ENCODE peak calls at places on chromosomes 1 and 21, in eight cellular contexts. G is IMR-90, Q is fibroblast of mammary gland, B is tibial nerve, N is HCT116, O is cardiac fibroblast, C is brain microvascular endothelial cell, T is epithelial cell of esophagus. E is an unnamed sample.

GRCh38 chr1:45258059-45258650 is 51.8 kb upstream of the ZSWIM5 start:
- DNase-seq in C (no peak), Q (no peak), T (no peak), G (no peak), B (no peak), N (no peak), O (no peak), E (no peak)

GRCh38 chr1:162009501-162010174 is 14.0 kb downstream of the OLFML2B start:
- DNase-seq in Q (no peak), O (no peak), C (no peak), B (no peak), T (no peak), N (no peak), G (no peak), E (no peak)

GRCh38 chr1:204409111-204409510 is 2.5 kb downstream of the PPP1R15B start:
- DNase-seq in T (no peak), C (no peak), B (no peak), O (peak; percentile 19), N (no peak), Q (no peak), G (no peak), E (no peak)

GRCh38 chr1:156004843-156005593 is 15.7 kb downstream of the SSR2 start:
- DNase-seq in T (no peak), B (no peak), N (no peak), G (no peak), Q (no peak), C (no peak), O (no peak), E (no peak)

GRCh38 chr1:150477320-150477719 is 9.9 kb upstream of the TARS2 start:
- DNase-seq in G (no peak), N (no peak), C (no peak), T (peak; percentile 64), O (peak; percentile 10), B (no peak), Q (no peak), E (no peak)

GRCh38 chr1:1358433-1359201 is at the start of gene MXRA8:
- DNase-seq in T (no peak), G (peak; percentile 82), B (peak; percentile 79), O (peak; percentile 65), C (peak; percentile 44), Q (peak; percentile 93), N (no peak), E (peak; percentile 94)

GRCh38 chr1:205504311-205505075 is at the start of gene CDK18:
- DNase-seq in G (no peak), B (peak; percentile 49), T (peak; percentile 73), Q (no peak), C (no peak), O (no peak), N (peak; percentile 73), E (peak; percentile 29)

GRCh38 chr1:167755568-167756145 is 33.9 kb downstream of the MPZL1 start:
- DNase-seq in C (no peak), T (no peak), B (no peak), G (no peak), N (no peak), Q (no peak), O (no peak), E (no peak)

GRCh38 chr1:163440090-163440489 is 118.3 kb downstream of the NUF2 start:
- DNase-seq in Q (peak; percentile 6), B (no peak), O (no peak), C (no peak), N (no peak), G (no peak), T (no peak), E (no peak)

GRCh38 chr1:162250004-162250730 is 126.5 kb downstream of the SPATA46 start:
- DNase-seq in Q (no peak), N (no peak), C (no peak), G (no peak), T (no peak), B (no peak), O (no peak), E (no peak)

GRCh38 chr1:180923024-180923841 is 10.5 kb downstream of the KIAA1614 start:
- DNase-seq in B (no peak), O (peak; percentile 43), N (no peak), T (peak; percentile 50), C (no peak), G (peak; percentile 12), Q (peak; percentile 29), E (peak; percentile 16)

GRCh38 chr21:31580866-31581276 is 78.6 kb upstream of the SOD1 start:
- DNase-seq in Q (peak; percentile 71), G (peak; percentile 61), N (peak; percentile 57), B (peak; percentile 69), C (peak; percentile 70), T (peak; percentile 65), O (peak; percentile 78), E (peak; percentile 50)

GRCh38 chr1:207695943-207696342 is 51.0 kb downstream of the CR1L start:
- DNase-seq in N (no peak), Q (no peak), O (no peak), T (no peak), B (no peak), C (no peak), G (no peak), E (no peak)

GRCh38 chr1:25431495-25432363 is 1.0 kb downstream of the MACO1 start:
- DNase-seq in G (no peak), C (no peak), T (no peak), B (no peak), O (peak; percentile 17), N (no peak), Q (no peak), E (peak; percentile 42)

GRCh38 chr1:17004466-17005364 is 7.0 kb downstream of the ATP13A2 start:
- DNase-seq in Q (no peak), G (no peak), T (no peak), C (no peak), O (no peak), B (no peak), N (no peak), E (no peak)
- TF ChIP-seq CTCF in Q (peak; percentile 11), G (peak; percentile 8), T (no peak), C (peak; percentile 57), O (peak; percentile 11), B (no peak), N (no peak), E (peak; percentile 2)

GRCh38 chr1:36161656-36162531 is 5.9 kb downstream of the MAP7D1 start:
- DNase-seq in G (no peak), Q (peak; percentile 46), N (no peak), T (peak; percentile 98), B (no peak), O (peak; percentile 81), C (peak; percentile 12), E (no peak)

GRCh38 chr1:36160949-36161485 is 5.1 kb downstream of the MAP7D1 start:
- DNase-seq in B (peak; percentile 40), N (no peak), Q (peak; percentile 68), O (peak; percentile 75), G (peak; percentile 71), T (peak; percentile 64), C (peak; percentile 39), E (peak; percentile 64)

GRCh38 chr1:36164399-36164798 is 8.4 kb downstream of the MAP7D1 start:
- DNase-seq in O (no peak), Q (no peak), C (no peak), B (no peak), N (no peak), G (no peak), T (no peak), E (no peak)

GRCh38 chr1:36163426-36163825 is 7.5 kb downstream of the MAP7D1 start:
- DNase-seq in O (no peak), C (no peak), B (no peak), T (no peak), G (no peak), N (no peak), Q (no peak), E (no peak)

DNA sequence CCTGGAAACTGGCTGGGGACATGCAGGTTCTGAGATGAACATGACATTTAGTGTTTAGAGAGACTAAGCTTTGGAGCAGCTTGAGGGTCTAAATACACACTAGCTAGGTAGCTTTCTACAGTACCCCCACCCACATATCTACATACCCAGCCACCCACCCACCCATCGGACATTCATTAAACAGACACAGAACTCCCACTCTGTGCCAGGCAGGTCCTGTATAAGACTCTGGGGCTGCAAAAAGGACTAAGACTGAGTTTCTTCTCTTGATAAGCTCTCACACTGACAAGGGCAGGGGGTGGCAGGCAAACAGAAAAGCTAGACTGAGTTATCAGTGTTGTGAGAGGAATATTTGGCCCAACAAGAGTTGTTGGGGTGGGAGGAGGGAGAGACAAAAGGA is 6.7 kb downstream of the MAP7D1 start:
- DNase-seq in G (no peak), B (no peak), C (no peak), Q (no peak), T (no peak), O (no peak), N (no peak), E (no peak)
- H3K4me3 ChIP-seq in G (no peak overlapping the region), B (no peak overlapping the region), C (no peak overlapping the region), Q (no peak overlapping the region), T (no peak overlapping the region), O (no peak overlapping the region), N (no peak overlapping the region), E (no peak overlapping the region)

DNA sequence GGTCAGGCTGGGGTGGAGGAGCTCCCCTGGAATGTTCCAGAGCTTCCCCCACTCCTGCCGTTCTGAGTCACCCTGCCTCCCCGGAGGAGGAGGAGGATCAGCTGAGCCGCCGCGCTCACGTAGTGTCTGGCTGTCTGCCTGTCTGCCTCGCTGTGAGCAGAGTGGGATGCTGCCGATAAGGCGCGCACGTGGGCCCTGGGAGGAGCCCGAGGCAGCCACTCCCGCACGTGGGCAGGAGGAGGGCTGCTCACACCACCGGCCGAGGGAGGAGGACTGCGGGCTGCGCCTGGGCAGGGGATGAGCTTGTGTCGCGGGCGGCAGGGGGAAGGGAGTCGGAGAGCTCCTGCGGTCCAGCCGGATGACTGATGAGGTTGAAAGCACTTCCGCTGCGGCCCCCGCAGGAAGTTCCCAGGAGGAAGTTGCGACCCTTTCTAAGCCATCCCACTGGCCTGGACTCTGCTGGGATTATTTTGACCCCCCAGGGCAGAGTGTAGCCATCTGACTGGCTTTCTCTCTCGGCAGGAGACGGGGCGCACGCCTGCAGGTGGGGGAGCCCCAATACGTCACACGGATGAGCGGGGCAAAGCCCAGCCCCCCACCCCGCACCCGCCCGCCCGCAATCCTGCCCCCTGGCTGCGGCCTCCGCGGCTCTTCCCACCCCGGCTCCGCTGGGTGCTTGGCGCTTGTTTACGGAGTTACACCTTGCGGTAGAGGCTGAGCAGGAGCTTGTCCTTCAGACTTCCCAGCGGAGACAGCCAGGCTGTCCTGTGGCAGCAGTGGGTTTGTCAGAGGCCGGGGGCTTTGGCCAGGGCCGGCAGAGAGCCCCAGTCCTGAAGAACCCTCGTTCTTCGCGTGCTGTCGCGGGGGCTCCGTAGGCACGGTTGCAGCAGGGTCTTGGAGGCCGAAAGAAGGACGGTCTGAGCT is 9.8 kb downstream of the PDXK start:
- DNase-seq in G (peak; percentile 98), B (peak; percentile 94), N (peak; percentile 42), Q (peak; percentile 98), O (peak; percentile 98), T (peak; percentile 95), C (peak; percentile 99), E (peak; percentile 99)
- TF ChIP-seq CTCF in G (peak; percentile 22), B (peak; percentile 37), N (no peak), Q (no peak), O (no peak), T (peak; percentile 9), C (peak; percentile 51), E (peak; percentile 14)

DNA sequence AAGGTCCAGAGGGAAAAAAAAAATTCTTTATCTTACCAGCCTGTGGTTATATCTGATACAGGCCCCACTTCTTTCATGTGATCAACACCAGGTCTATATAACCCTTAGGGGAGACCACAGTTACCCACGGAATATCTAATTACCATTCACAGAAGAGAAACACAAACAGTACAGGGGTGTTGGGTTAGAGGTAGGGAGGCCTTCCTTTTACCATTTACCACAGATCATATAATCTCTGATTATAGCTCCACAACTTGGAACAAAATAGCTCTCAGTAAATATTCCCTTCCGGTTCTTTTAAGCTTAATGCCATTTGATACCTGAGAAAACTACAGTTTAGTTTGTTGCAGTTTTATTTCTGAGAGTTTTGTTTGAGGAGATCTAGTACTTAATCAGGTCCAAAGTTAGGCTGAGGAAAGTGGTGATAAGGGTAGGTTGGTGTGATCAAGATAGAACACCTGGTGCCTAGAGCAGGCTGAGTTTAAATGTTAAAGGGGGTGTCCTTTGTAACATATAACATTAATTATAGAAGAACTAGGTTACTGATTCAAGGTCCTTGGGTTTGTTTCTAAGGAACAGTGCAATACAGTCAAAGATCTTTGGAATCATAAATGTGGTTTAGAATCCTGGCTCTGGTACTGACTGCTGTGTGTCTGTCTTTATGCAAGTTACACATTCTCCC is 14.1 kb downstream of the EPB41 start:
- DNase-seq in O (no peak), B (no peak), N (no peak), G (no peak), Q (no peak), C (no peak), T (no peak), E (no peak)
- H3K4me3 ChIP-seq in O (no peak overlapping the region), B (no peak overlapping the region), N (no peak overlapping the region), G (no peak overlapping the region), Q (no peak overlapping the region), C (no peak overlapping the region), T (no peak overlapping the region), E (no peak overlapping the region)

E was measured in fibroblast of villous mesenchyme.